ENCODE peak calls at places on chromosomes 3 and 15, in four cellular contexts. T is NB4, M is AG09309, A is brain microvascular endothelial cell. Q is an unnamed sample.

GRCh38 chr15:94327356-94327936 is 96.1 kb downstream of the MCTP2 start:
- DNase-seq in T (peak; percentile 62), M (no peak), A (peak; percentile 40), Q (no peak)

GRCh38 chr3:116757310-116757709 is 47.7 kb downstream of the TUSC7 start:
- DNase-seq in T (no peak), M (no peak), A (no peak), Q (no peak)

GRCh38 chr3:23663661-23664186 is 142.0 kb upstream of the UBE2E1 start:
- DNase-seq in T (no peak), M (no peak), A (no peak), Q (no peak)

GRCh38 chr3:128847631-128848370 is 31.6 kb upstream of the ACAD9 start:
- DNase-seq in T (peak; percentile 18), M (no peak), A (no peak), Q (no peak)

GRCh38 chr15:60391722-60392340 is 6.0 kb downstream of the ANXA2 start:
- DNase-seq in T (no peak), M (no peak), A (no peak), Q (no peak)

GRCh38 chr3:158713094-158713499 is 19.2 kb downstream of the RARRES1 start:
- DNase-seq in T (no peak), M (no peak), A (peak; percentile 83), Q (no peak)

GRCh38 chr3:151290673-151291072 is 12.3 kb upstream of the P2RY14 start:
- DNase-seq in T (peak; percentile 57), M (no peak), A (no peak), Q (no peak)

GRCh38 chr3:108301695-108302404 is 5.5 kb downstream of the HHLA2 start:
- DNase-seq in T (peak; percentile 53), M (no peak), A (no peak), Q (no peak)

GRCh38 chr3:42838571-42838970 is 29.3 kb downstream of the ACKR2 start:
- DNase-seq in T (no peak), M (no peak), A (no peak), Q (no peak)

GRCh38 chr15:79779739-79780138 is 117.1 kb downstream of the MTHFS start:
- DNase-seq in T (no peak), M (no peak), A (no peak), Q (no peak)

GRCh38 chr15:67832965-67833503 is 6.8 kb downstream of the RNU6-1 start:
- DNase-seq in T (no peak), M (no peak), A (no peak), Q (no peak)

GRCh38 chr3:131503328-131503650 is 518 bp upstream of the MRPL3 start:
- DNase-seq in T (peak; percentile 8), M (no peak), A (no peak), Q (no peak)
- H3K4me3 ChIP-seq in T (peak overlapping the region; percentile 97), M (peak overlapping the region; percentile 94), A (peak overlapping the region; percentile 93), Q (peak overlapping the region; percentile 75)

GRCh38 chr15:74364936-74365618 is 2.4 kb downstream of the CYP11A1 start:
- DNase-seq in T (no peak), M (no peak), A (no peak), Q (no peak)
- H3K4me3 ChIP-seq in T (no peak overlapping the region), M (peak overlapping the region; percentile 34), A (peak overlapping the region; percentile 61), Q (peak overlapping the region; percentile 52)

GRCh38 chr3:48065035-48065434 is 48.8 kb upstream of the MAP4 start:
- DNase-seq in T (no peak), M (no peak), A (no peak), Q (no peak)
- H3K4me3 ChIP-seq in T (no peak overlapping the region), M (no peak overlapping the region), A (no peak overlapping the region), Q (no peak overlapping the region)

GRCh38 chr15:90213123-90213817 is 12.1 kb downstream of the SEMA4B start:
- DNase-seq in T (no peak), M (no peak), A (no peak), Q (no peak)

GRCh38 chr15:90213818-90214204 is 12.7 kb downstream of the SEMA4B start:
- DNase-seq in T (no peak), M (no peak), A (no peak), Q (no peak)

GRCh38 chr15:90211440-90212168 is 10.5 kb downstream of the SEMA4B start:
- DNase-seq in T (no peak), M (no peak), A (peak; percentile 47), Q (peak; percentile 73)

GRCh38 chr15:90211009-90211408 is 9.9 kb downstream of the SEMA4B start:
- DNase-seq in T (no peak), M (no peak), A (no peak), Q (no peak)

DNA sequence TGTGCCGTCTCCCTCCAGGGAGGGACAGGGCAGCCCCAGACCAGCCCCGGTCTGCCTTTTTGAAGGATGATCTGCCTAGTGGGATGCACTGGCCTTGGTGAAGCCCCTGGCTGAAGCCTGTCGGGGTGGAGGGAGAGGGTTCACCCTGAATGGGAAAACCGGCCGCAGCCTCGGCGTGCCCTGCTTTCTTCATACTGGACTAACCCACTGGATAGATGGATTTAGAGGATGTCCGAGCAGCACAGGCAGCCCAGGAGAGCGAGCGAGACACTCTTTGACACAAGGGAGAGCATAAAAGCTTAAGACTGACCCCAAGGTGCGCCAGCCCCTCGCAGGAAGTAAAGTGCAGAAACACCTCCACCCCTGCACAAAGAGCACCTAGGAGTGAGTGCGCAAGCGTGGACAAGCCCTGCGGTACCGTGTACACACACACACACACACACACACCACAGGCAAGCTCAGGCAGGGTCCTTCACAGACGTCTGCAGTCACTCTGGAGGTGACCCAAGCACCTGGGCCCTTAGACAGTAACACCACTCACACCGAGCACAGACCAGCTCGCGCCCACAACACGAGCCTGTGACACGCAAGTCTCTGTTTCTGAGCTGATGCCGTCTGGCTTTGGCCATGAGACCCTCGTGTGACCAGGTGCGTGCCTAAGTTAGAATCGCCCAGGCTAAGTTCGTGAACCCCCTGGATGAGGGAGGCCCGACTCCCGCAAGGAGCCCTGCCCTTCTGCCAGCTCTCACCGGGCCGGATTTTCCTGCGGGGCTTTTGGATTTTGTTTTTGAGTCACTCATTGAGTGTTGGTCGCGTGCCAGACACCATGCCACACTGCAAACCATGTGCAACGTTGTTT is 11.3 kb downstream of the SEMA4B start:
- DNase-seq in T (no peak), M (no peak), A (no peak), Q (no peak)
- H3K4me3 ChIP-seq in T (no peak overlapping the region), M (no peak overlapping the region), A (no peak overlapping the region), Q (no peak overlapping the region)